ENCODE peak calls at places on chromosomes 11 and 22, in four cellular contexts. M is B cell, S is endodermal cell, F is AG04450. B is an unnamed sample.

GRCh38 chr11:112310867-112311266 is 50.2 kb upstream of the PLET1 start:
- DNase-seq in M (no peak), S (no peak), F (no peak), B (no peak)

GRCh38 chr11:86427441-86427840 is 52.8 kb downstream of the CCDC81 start:
- DNase-seq in M (no peak), S (no peak), F (no peak), B (no peak)

GRCh38 chr11:11478021-11478420 is 125.0 kb upstream of the CSNK2A3 start:
- DNase-seq in M (no peak), S (no peak), F (no peak), B (no peak)

GRCh38 chr11:83156150-83156995 is 558 bp upstream of the PCF11 start:
- DNase-seq in M (peak; percentile 99), S (peak; percentile 99), F (peak; percentile 100), B (peak; percentile 100)

GRCh38 chr11:117221775-117222517 is 9.9 kb downstream of the PCSK7 start:
- DNase-seq in M (no peak), S (peak; percentile 46), F (no peak), B (no peak)

GRCh38 chr11:48103621-48104561 is 112.7 kb upstream of the OR4B1 start:
- DNase-seq in M (no peak), S (no peak), F (no peak), B (no peak)

GRCh38 chr22:18067548-18068341 is 10.0 kb upstream of the PEX26 start:
- DNase-seq in M (no peak), S (peak; percentile 62), F (no peak), B (no peak)

GRCh38 chr11:10913075-10913474 is 55.2 kb upstream of the ZBED5 start:
- DNase-seq in M (no peak), S (no peak), F (no peak), B (no peak)

GRCh38 chr11:13010737-13011342 is 1.7 kb downstream of the RASSF10 start:
- DNase-seq in M (no peak), S (peak; percentile 76), F (no peak), B (no peak)

GRCh38 chr11:46555269-46556054 is 38.4 kb downstream of the AMBRA1 start:
- DNase-seq in M (no peak), S (no peak), F (no peak), B (no peak)

GRCh38 chr11:92662580-92662979 is 306.9 kb upstream of the MTNR1B start:
- DNase-seq in M (no peak), S (no peak), F (no peak), B (no peak)

GRCh38 chr11:119889728-119890280 is 160.8 kb upstream of the NECTIN1 start:
- DNase-seq in M (no peak), S (no peak), F (no peak), B (no peak)

GRCh38 chr11:1880746-1881441 is 10.8 kb downstream of the PRR33 start:
- DNase-seq in M (no peak), S (no peak), F (no peak), B (no peak)

GRCh38 chr11:28770806-28771205 is 662.6 kb downstream of the METTL15 start:
- DNase-seq in M (no peak), S (no peak), F (no peak), B (no peak)
- TF ChIP-seq CTCF in M (no peak), S (no peak), F (no peak), B (no peak)

GRCh38 chr11:72703281-72704008 is 29.2 kb upstream of the PDE2A start:
- DNase-seq in M (no peak), S (no peak), F (no peak), B (no peak)

GRCh38 chr11:72705442-72706365 is 31.5 kb upstream of the PDE2A start:
- DNase-seq in M (no peak), S (peak; percentile 84), F (no peak), B (no peak)

GRCh38 chr11:72702842-72703241 is 28.6 kb upstream of the PDE2A start:
- DNase-seq in M (no peak), S (no peak), F (no peak), B (no peak)

GRCh38 chr11:72704783-72705287 is 30.6 kb upstream of the PDE2A start:
- DNase-seq in M (no peak), S (peak; percentile 65), F (no peak), B (no peak)

GRCh38 chr11:72704028-72704782 is 30.0 kb upstream of the PDE2A start:
- DNase-seq in M (no peak), S (peak; percentile 73), F (no peak), B (no peak)
- TF ChIP-seq CTCF in M (no peak), S (peak; percentile 39), F (peak; percentile 12), B (no peak)

GRCh38 chr11:125959931-125960330 is 14.1 kb downstream of the VSIG10L2 start:
- DNase-seq in M (no peak), S (no peak), F (no peak), B (no peak)
- TF ChIP-seq CTCF in M (no peak), S (no peak), F (no peak), B (no peak)

DNA sequence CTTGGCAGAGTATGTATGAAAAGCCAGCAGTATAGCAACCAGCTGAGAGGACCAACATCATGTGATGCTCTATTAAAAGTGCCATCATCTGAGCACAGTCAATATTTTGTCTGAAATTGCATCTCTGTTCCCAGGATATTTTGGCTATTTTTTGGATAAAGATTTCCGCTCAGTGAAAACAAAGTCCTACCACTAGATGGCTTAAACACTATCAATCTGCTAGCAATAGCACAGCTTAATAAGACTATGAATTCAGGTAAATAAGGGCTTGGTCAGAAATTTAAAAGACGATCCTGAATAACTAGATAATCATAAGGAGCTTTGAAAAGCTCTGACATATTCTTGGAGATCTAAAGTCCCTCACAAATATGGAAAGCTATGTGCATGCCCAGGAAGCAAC is 74.4 kb downstream of the MS4A13 start:
- DNase-seq in M (no peak), S (no peak), F (no peak), B (no peak)
- TF ChIP-seq CTCF in M (no peak), S (peak; percentile 71), F (no peak), B (peak; percentile 53)

GRCh38 chr22:39997421-39997820 is 2.7 kb downstream of the FAM83F start:
- DNase-seq in M (no peak), S (no peak), F (no peak), B (no peak)
- TF ChIP-seq CTCF in M (no peak), S (no peak), F (no peak), B (no peak)

DNA sequence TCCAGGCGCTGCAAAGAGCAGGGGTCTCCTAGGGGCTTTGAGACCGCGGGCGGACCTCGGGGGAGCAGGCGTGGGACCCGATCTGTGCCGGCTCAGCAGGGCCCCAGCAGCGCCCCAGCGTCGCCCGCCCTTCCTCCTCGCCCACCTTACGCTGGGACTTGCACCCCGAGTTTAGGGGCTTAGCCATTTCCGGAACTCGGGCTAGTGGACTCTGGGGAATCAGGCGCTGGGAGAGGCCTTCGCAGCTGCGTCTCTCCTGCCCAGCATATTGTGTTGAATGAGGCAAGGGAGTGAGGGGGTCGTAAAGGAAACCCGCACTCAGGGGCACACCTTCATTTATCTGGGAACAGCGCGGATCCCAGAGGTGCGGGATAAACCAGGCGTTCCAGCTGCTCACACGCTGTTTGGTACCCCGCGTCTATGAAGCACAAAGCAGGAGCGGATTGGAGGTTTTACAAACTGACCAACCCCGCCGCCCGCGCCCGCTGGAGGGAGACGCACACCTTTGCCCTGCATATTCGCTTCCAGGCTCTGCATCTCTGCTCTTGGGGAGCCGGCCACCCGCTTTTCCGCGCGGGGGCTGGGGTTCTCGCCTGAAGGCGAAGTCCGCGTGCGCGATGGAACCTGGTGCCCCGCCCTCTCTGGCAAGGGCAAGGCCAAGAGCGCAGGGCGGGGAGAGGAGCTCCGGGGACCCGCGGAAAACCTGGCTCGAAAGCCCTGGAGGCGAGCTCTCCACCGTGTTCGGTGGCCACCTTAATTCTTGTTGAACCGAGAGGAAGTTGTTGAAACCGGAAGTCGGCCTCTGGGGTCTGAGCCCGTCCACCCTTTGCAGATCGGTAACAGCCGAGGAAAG is 6.7 kb upstream of the ALX4 start:
- DNase-seq in M (no peak), S (peak; percentile 82), F (no peak), B (no peak)
- TF ChIP-seq CTCF in M (no peak), S (peak; percentile 46), F (no peak), B (no peak)

GRCh38 chr11:8682219-8683114 is at the start of the genes RPL27A and TRIM66:
- DNase-seq in M (peak; percentile 99), S (peak; percentile 99), F (peak; percentile 91), B (peak; percentile 92)
- TF ChIP-seq CTCF in M (peak; percentile 18), S (no peak), F (peak; percentile 29), B (no peak)

B was measured in Panc1.